ENCODE peak calls at places on chromosomes 13 and 19, in ten cellular contexts. One of them, this sample, is unnamed.

GRCh38 chr13:55084630-55085029 is 2056.0 kb downstream of the OLFM4 start:
- DNase-seq in amniotic epithelial cell: no peak
- DNase-seq in Ammon's horn: no peak
- DNase-seq in stimulated activated CD4-positive, alpha-beta T cell treated with anti-CD3 and anti-CD28 coated beads, Interleukin-1b, Interleukin-23, amount 100 ng/mL, for 24 hours: no peak
- DNase-seq in AG09309: no peak
- DNase-seq in M059J: no peak
- DNase-seq in AG04450: no peak
- DNase-seq in kidney tubule cell: no peak
- DNase-seq in neural progenitor cell: no peak
- DNase-seq in aorta: no peak
- DNase-seq in this sample: no peak

GRCh38 chr19:10961073-10961762 is 388 bp downstream of the SMARCA4 start:
- DNase-seq in amniotic epithelial cell: no peak
- DNase-seq in Ammon's horn: peak; percentile 57
- DNase-seq in stimulated activated CD4-positive, alpha-beta T cell treated with anti-CD3 and anti-CD28 coated beads, Interleukin-1b, Interleukin-23, amount 100 ng/mL, for 24 hours: no peak
- DNase-seq in AG09309: no peak
- DNase-seq in M059J: peak; percentile 33
- DNase-seq in AG04450: no peak
- DNase-seq in kidney tubule cell: no peak
- DNase-seq in neural progenitor cell: peak; percentile 84
- DNase-seq in aorta: peak; percentile 60
- DNase-seq in this sample: peak; percentile 28

GRCh38 chr19:17616961-17617806 is 61.7 kb downstream of the COLGALT1 start:
- DNase-seq in amniotic epithelial cell: peak; percentile 18
- DNase-seq in Ammon's horn: no peak
- DNase-seq in stimulated activated CD4-positive, alpha-beta T cell treated with anti-CD3 and anti-CD28 coated beads, Interleukin-1b, Interleukin-23, amount 100 ng/mL, for 24 hours: no peak
- DNase-seq in AG09309: no peak
- DNase-seq in M059J: peak; percentile 50
- DNase-seq in AG04450: no peak
- DNase-seq in kidney tubule cell: peak; percentile 66
- DNase-seq in neural progenitor cell: peak; percentile 66
- DNase-seq in aorta: no peak
- DNase-seq in this sample: no peak

GRCh38 chr13:111005808-111006494 is 91.1 kb upstream of the ANKRD10 start:
- DNase-seq in amniotic epithelial cell: no peak
- DNase-seq in Ammon's horn: no peak
- DNase-seq in stimulated activated CD4-positive, alpha-beta T cell treated with anti-CD3 and anti-CD28 coated beads, Interleukin-1b, Interleukin-23, amount 100 ng/mL, for 24 hours: no peak
- DNase-seq in AG09309: no peak
- DNase-seq in M059J: no peak
- DNase-seq in AG04450: no peak
- DNase-seq in kidney tubule cell: peak; percentile 29
- DNase-seq in neural progenitor cell: no peak
- DNase-seq in aorta: peak; percentile 83
- DNase-seq in this sample: peak; percentile 9

GRCh38 chr13:64910061-64910460 is 2320.1 kb downstream of the PCDH9 start:
- DNase-seq in amniotic epithelial cell: no peak
- DNase-seq in Ammon's horn: no peak
- DNase-seq in stimulated activated CD4-positive, alpha-beta T cell treated with anti-CD3 and anti-CD28 coated beads, Interleukin-1b, Interleukin-23, amount 100 ng/mL, for 24 hours: no peak
- DNase-seq in AG09309: no peak
- DNase-seq in M059J: no peak
- DNase-seq in AG04450: no peak
- DNase-seq in kidney tubule cell: no peak
- DNase-seq in neural progenitor cell: no peak
- DNase-seq in aorta: no peak
- DNase-seq in this sample: no peak

GRCh38 chr19:35262101-35262761 is 6.5 kb upstream of the USF2 start:
- DNase-seq in amniotic epithelial cell: no peak
- DNase-seq in Ammon's horn: no peak
- DNase-seq in stimulated activated CD4-positive, alpha-beta T cell treated with anti-CD3 and anti-CD28 coated beads, Interleukin-1b, Interleukin-23, amount 100 ng/mL, for 24 hours: no peak
- DNase-seq in AG09309: no peak
- DNase-seq in M059J: peak; percentile 31
- DNase-seq in AG04450: no peak
- DNase-seq in kidney tubule cell: no peak
- DNase-seq in neural progenitor cell: no peak
- DNase-seq in aorta: peak; percentile 39
- DNase-seq in this sample: no peak

GRCh38 chr19:51511353-51511752 is 9.8 kb upstream of the SIGLEC12 start:
- DNase-seq in amniotic epithelial cell: no peak
- DNase-seq in Ammon's horn: no peak
- DNase-seq in stimulated activated CD4-positive, alpha-beta T cell treated with anti-CD3 and anti-CD28 coated beads, Interleukin-1b, Interleukin-23, amount 100 ng/mL, for 24 hours: no peak
- DNase-seq in AG09309: no peak
- DNase-seq in M059J: peak; percentile 28
- DNase-seq in AG04450: no peak
- DNase-seq in kidney tubule cell: no peak
- DNase-seq in neural progenitor cell: peak; percentile 10
- DNase-seq in aorta: no peak
- DNase-seq in this sample: no peak

GRCh38 chr13:49840667-49841066 is 48.2 kb upstream of the KPNA3 start:
- DNase-seq in amniotic epithelial cell: no peak
- DNase-seq in Ammon's horn: no peak
- DNase-seq in stimulated activated CD4-positive, alpha-beta T cell treated with anti-CD3 and anti-CD28 coated beads, Interleukin-1b, Interleukin-23, amount 100 ng/mL, for 24 hours: no peak
- DNase-seq in AG09309: no peak
- DNase-seq in M059J: no peak
- DNase-seq in AG04450: no peak
- DNase-seq in kidney tubule cell: no peak
- DNase-seq in neural progenitor cell: no peak
- DNase-seq in aorta: no peak
- DNase-seq in this sample: no peak

GRCh38 chr19:13961826-13962737 is 9.8 kb downstream of the DCAF15 start:
- DNase-seq in amniotic epithelial cell: no peak
- DNase-seq in Ammon's horn: no peak
- DNase-seq in stimulated activated CD4-positive, alpha-beta T cell treated with anti-CD3 and anti-CD28 coated beads, Interleukin-1b, Interleukin-23, amount 100 ng/mL, for 24 hours: no peak
- DNase-seq in AG09309: no peak
- DNase-seq in M059J: no peak
- DNase-seq in AG04450: no peak
- DNase-seq in kidney tubule cell: no peak
- DNase-seq in neural progenitor cell: peak; percentile 77
- DNase-seq in aorta: peak; percentile 53
- DNase-seq in this sample: no peak

GRCh38 chr13:66657165-66657895 is 572.8 kb downstream of the PCDH9 start:
- DNase-seq in amniotic epithelial cell: peak; percentile 99
- DNase-seq in Ammon's horn: peak; percentile 75
- DNase-seq in stimulated activated CD4-positive, alpha-beta T cell treated with anti-CD3 and anti-CD28 coated beads, Interleukin-1b, Interleukin-23, amount 100 ng/mL, for 24 hours: no peak
- DNase-seq in AG09309: peak; percentile 63
- DNase-seq in M059J: peak; percentile 56
- DNase-seq in AG04450: peak; percentile 91
- DNase-seq in kidney tubule cell: peak; percentile 99
- DNase-seq in neural progenitor cell: peak; percentile 4
- DNase-seq in aorta: no peak
- DNase-seq in this sample: peak; percentile 72

GRCh38 chr13:20401958-20402856 is 123.5 kb downstream of the CRYL1 start:
- DNase-seq in amniotic epithelial cell: peak; percentile 48
- DNase-seq in Ammon's horn: no peak
- DNase-seq in stimulated activated CD4-positive, alpha-beta T cell treated with anti-CD3 and anti-CD28 coated beads, Interleukin-1b, Interleukin-23, amount 100 ng/mL, for 24 hours: no peak
- DNase-seq in AG09309: no peak
- DNase-seq in M059J: peak; percentile 78
- DNase-seq in AG04450: no peak
- DNase-seq in kidney tubule cell: peak; percentile 48
- DNase-seq in neural progenitor cell: no peak
- DNase-seq in aorta: no peak
- DNase-seq in this sample: no peak

GRCh38 chr19:43420954-43421353 is 6.3 kb downstream of the TEX101 start:
- DNase-seq in amniotic epithelial cell: no peak
- DNase-seq in Ammon's horn: no peak
- DNase-seq in stimulated activated CD4-positive, alpha-beta T cell treated with anti-CD3 and anti-CD28 coated beads, Interleukin-1b, Interleukin-23, amount 100 ng/mL, for 24 hours: no peak
- DNase-seq in AG09309: no peak
- DNase-seq in M059J: no peak
- DNase-seq in AG04450: no peak
- DNase-seq in kidney tubule cell: no peak
- DNase-seq in neural progenitor cell: no peak
- DNase-seq in aorta: no peak
- DNase-seq in this sample: no peak

GRCh38 chr19:14337510-14337909 is 43.7 kb upstream of the ADGRE5 start:
- DNase-seq in amniotic epithelial cell: peak; percentile 36
- DNase-seq in Ammon's horn: no peak
- DNase-seq in stimulated activated CD4-positive, alpha-beta T cell treated with anti-CD3 and anti-CD28 coated beads, Interleukin-1b, Interleukin-23, amount 100 ng/mL, for 24 hours: no peak
- DNase-seq in AG09309: no peak
- DNase-seq in M059J: peak; percentile 36
- DNase-seq in AG04450: no peak
- DNase-seq in kidney tubule cell: no peak
- DNase-seq in neural progenitor cell: peak; percentile 58
- DNase-seq in aorta: no peak
- DNase-seq in this sample: no peak

GRCh38 chr13:49759503-49759902 is 33.0 kb downstream of the KPNA3 start:
- DNase-seq in amniotic epithelial cell: no peak
- DNase-seq in Ammon's horn: no peak
- DNase-seq in stimulated activated CD4-positive, alpha-beta T cell treated with anti-CD3 and anti-CD28 coated beads, Interleukin-1b, Interleukin-23, amount 100 ng/mL, for 24 hours: no peak
- DNase-seq in AG09309: no peak
- DNase-seq in M059J: no peak
- DNase-seq in AG04450: no peak
- DNase-seq in kidney tubule cell: no peak
- DNase-seq in neural progenitor cell: no peak
- DNase-seq in aorta: no peak
- DNase-seq in this sample: no peak

GRCh38 chr13:22871248-22871647 is 309.5 kb upstream of the SGCG start:
- DNase-seq in amniotic epithelial cell: no peak
- DNase-seq in Ammon's horn: no peak
- DNase-seq in stimulated activated CD4-positive, alpha-beta T cell treated with anti-CD3 and anti-CD28 coated beads, Interleukin-1b, Interleukin-23, amount 100 ng/mL, for 24 hours: no peak
- DNase-seq in AG09309: no peak
- DNase-seq in M059J: no peak
- DNase-seq in AG04450: no peak
- DNase-seq in kidney tubule cell: no peak
- DNase-seq in neural progenitor cell: no peak
- DNase-seq in aorta: no peak
- DNase-seq in this sample: no peak

GRCh38 chr13:44181938-44182337 is 191.7 kb upstream of the SERP2 start:
- DNase-seq in amniotic epithelial cell: no peak
- DNase-seq in Ammon's horn: no peak
- DNase-seq in stimulated activated CD4-positive, alpha-beta T cell treated with anti-CD3 and anti-CD28 coated beads, Interleukin-1b, Interleukin-23, amount 100 ng/mL, for 24 hours: no peak
- DNase-seq in AG09309: no peak
- DNase-seq in M059J: peak; percentile 80
- DNase-seq in AG04450: no peak
- DNase-seq in kidney tubule cell: peak; percentile 36
- DNase-seq in neural progenitor cell: no peak
- DNase-seq in aorta: no peak
- DNase-seq in this sample: no peak

GRCh38 chr19:44113784-44114390 is 688 bp downstream of the ZNF225 start:
- DNase-seq in amniotic epithelial cell: no peak
- DNase-seq in Ammon's horn: peak; percentile 5
- DNase-seq in stimulated activated CD4-positive, alpha-beta T cell treated with anti-CD3 and anti-CD28 coated beads, Interleukin-1b, Interleukin-23, amount 100 ng/mL, for 24 hours: no peak
- DNase-seq in AG09309: no peak
- DNase-seq in M059J: peak; percentile 13
- DNase-seq in AG04450: no peak
- DNase-seq in kidney tubule cell: peak; percentile 2
- DNase-seq in neural progenitor cell: peak; percentile 20
- DNase-seq in aorta: peak; percentile 50
- DNase-seq in this sample: no peak

GRCh38 chr13:65892859-65893258 is 1337.3 kb downstream of the PCDH9 start:
- DNase-seq in amniotic epithelial cell: no peak
- DNase-seq in Ammon's horn: no peak
- DNase-seq in stimulated activated CD4-positive, alpha-beta T cell treated with anti-CD3 and anti-CD28 coated beads, Interleukin-1b, Interleukin-23, amount 100 ng/mL, for 24 hours: no peak
- DNase-seq in AG09309: no peak
- DNase-seq in M059J: no peak
- DNase-seq in AG04450: no peak
- DNase-seq in kidney tubule cell: peak; percentile 6
- DNase-seq in neural progenitor cell: no peak
- DNase-seq in aorta: no peak
- DNase-seq in this sample: no peak

GRCh38 chr13:56019606-56020005 is 1121.1 kb upstream of the PRR20A start:
- DNase-seq in amniotic epithelial cell: no peak
- DNase-seq in Ammon's horn: no peak
- DNase-seq in stimulated activated CD4-positive, alpha-beta T cell treated with anti-CD3 and anti-CD28 coated beads, Interleukin-1b, Interleukin-23, amount 100 ng/mL, for 24 hours: no peak
- DNase-seq in AG09309: no peak
- DNase-seq in M059J: no peak
- DNase-seq in AG04450: no peak
- DNase-seq in kidney tubule cell: no peak
- DNase-seq in neural progenitor cell: no peak
- DNase-seq in aorta: no peak
- DNase-seq in this sample: no peak

GRCh38 chr13:81738364-81738763 is 1397.4 kb upstream of the SPRY2 start:
- DNase-seq in amniotic epithelial cell: peak; percentile 14
- DNase-seq in Ammon's horn: no peak
- DNase-seq in stimulated activated CD4-positive, alpha-beta T cell treated with anti-CD3 and anti-CD28 coated beads, Interleukin-1b, Interleukin-23, amount 100 ng/mL, for 24 hours: no peak
- DNase-seq in AG09309: no peak
- DNase-seq in M059J: no peak
- DNase-seq in AG04450: no peak
- DNase-seq in kidney tubule cell: peak; percentile 74
- DNase-seq in neural progenitor cell: no peak
- DNase-seq in aorta: no peak
- DNase-seq in this sample: no peak

GRCh38 chr19:9321338-9321737 is 2.6 kb upstream of the ZNF559 start:
- DNase-seq in amniotic epithelial cell: no peak
- DNase-seq in Ammon's horn: no peak
- DNase-seq in stimulated activated CD4-positive, alpha-beta T cell treated with anti-CD3 and anti-CD28 coated beads, Interleukin-1b, Interleukin-23, amount 100 ng/mL, for 24 hours: no peak
- DNase-seq in AG09309: no peak
- DNase-seq in M059J: no peak
- DNase-seq in AG04450: no peak
- DNase-seq in kidney tubule cell: no peak
- DNase-seq in neural progenitor cell: no peak
- DNase-seq in aorta: no peak
- DNase-seq in this sample: no peak

GRCh38 chr19:42178791-42179500 is 38.5 kb downstream of the DEDD2 start:
- DNase-seq in amniotic epithelial cell: no peak
- DNase-seq in Ammon's horn: no peak
- DNase-seq in stimulated activated CD4-positive, alpha-beta T cell treated with anti-CD3 and anti-CD28 coated beads, Interleukin-1b, Interleukin-23, amount 100 ng/mL, for 24 hours: no peak
- DNase-seq in AG09309: no peak
- DNase-seq in M059J: no peak
- DNase-seq in AG04450: no peak
- DNase-seq in kidney tubule cell: no peak
- DNase-seq in neural progenitor cell: no peak
- DNase-seq in aorta: no peak
- DNase-seq in this sample: no peak

GRCh38 chr19:18322318-18322758 is 538 bp downstream of the LSM4 start:
- DNase-seq in amniotic epithelial cell: no peak
- DNase-seq in Ammon's horn: no peak
- DNase-seq in stimulated activated CD4-positive, alpha-beta T cell treated with anti-CD3 and anti-CD28 coated beads, Interleukin-1b, Interleukin-23, amount 100 ng/mL, for 24 hours: no peak
- DNase-seq in AG09309: no peak
- DNase-seq in M059J: peak; percentile 65
- DNase-seq in AG04450: no peak
- DNase-seq in kidney tubule cell: peak; percentile 70
- DNase-seq in neural progenitor cell: peak; percentile 81
- DNase-seq in aorta: peak; percentile 67
- DNase-seq in this sample: no peak

GRCh38 chr13:98025480-98026025 is 72.1 kb downstream of the IPO5 start:
- DNase-seq in amniotic epithelial cell: no peak
- DNase-seq in Ammon's horn: no peak
- DNase-seq in stimulated activated CD4-positive, alpha-beta T cell treated with anti-CD3 and anti-CD28 coated beads, Interleukin-1b, Interleukin-23, amount 100 ng/mL, for 24 hours: no peak
- DNase-seq in AG09309: no peak
- DNase-seq in M059J: no peak
- DNase-seq in AG04450: peak; percentile 45
- DNase-seq in kidney tubule cell: no peak
- DNase-seq in neural progenitor cell: no peak
- DNase-seq in aorta: no peak
- DNase-seq in this sample: no peak

GRCh38 chr13:111462221-111462764 is 141.9 kb downstream of the TEX29 start:
- DNase-seq in amniotic epithelial cell: no peak
- DNase-seq in Ammon's horn: no peak
- DNase-seq in stimulated activated CD4-positive, alpha-beta T cell treated with anti-CD3 and anti-CD28 coated beads, Interleukin-1b, Interleukin-23, amount 100 ng/mL, for 24 hours: no peak
- DNase-seq in AG09309: no peak
- DNase-seq in M059J: no peak
- DNase-seq in AG04450: no peak
- DNase-seq in kidney tubule cell: no peak
- DNase-seq in neural progenitor cell: no peak
- DNase-seq in aorta: no peak
- DNase-seq in this sample: no peak

GRCh38 chr19:48513289-48514122 is 1.9 kb upstream of the LMTK3 start:
- DNase-seq in amniotic epithelial cell: peak; percentile 76
- DNase-seq in Ammon's horn: peak; percentile 95
- DNase-seq in stimulated activated CD4-positive, alpha-beta T cell treated with anti-CD3 and anti-CD28 coated beads, Interleukin-1b, Interleukin-23, amount 100 ng/mL, for 24 hours: peak; percentile 59
- DNase-seq in AG09309: peak; percentile 8
- DNase-seq in M059J: peak; percentile 80
- DNase-seq in AG04450: no peak
- DNase-seq in kidney tubule cell: peak; percentile 67
- DNase-seq in neural progenitor cell: peak; percentile 92
- DNase-seq in aorta: no peak
- DNase-seq in this sample: peak; percentile 85

GRCh38 chr19:47675859-47676258 is 37.4 kb upstream of the EHD2 start:
- DNase-seq in amniotic epithelial cell: no peak
- DNase-seq in Ammon's horn: no peak
- DNase-seq in stimulated activated CD4-positive, alpha-beta T cell treated with anti-CD3 and anti-CD28 coated beads, Interleukin-1b, Interleukin-23, amount 100 ng/mL, for 24 hours: no peak
- DNase-seq in AG09309: no peak
- DNase-seq in M059J: no peak
- DNase-seq in AG04450: no peak
- DNase-seq in kidney tubule cell: no peak
- DNase-seq in neural progenitor cell: no peak
- DNase-seq in aorta: no peak
- DNase-seq in this sample: no peak

GRCh38 chr13:50616101-50616500 is 227.4 kb downstream of the DLEU7 start:
- DNase-seq in amniotic epithelial cell: peak; percentile 83
- DNase-seq in Ammon's horn: no peak
- DNase-seq in stimulated activated CD4-positive, alpha-beta T cell treated with anti-CD3 and anti-CD28 coated beads, Interleukin-1b, Interleukin-23, amount 100 ng/mL, for 24 hours: no peak
- DNase-seq in AG09309: no peak
- DNase-seq in M059J: peak; percentile 45
- DNase-seq in AG04450: peak; percentile 26
- DNase-seq in kidney tubule cell: peak; percentile 33
- DNase-seq in neural progenitor cell: no peak
- DNase-seq in aorta: no peak
- DNase-seq in this sample: no peak